ENCODE peak calls at places on chromosomes 2 and 18, in eight cellular contexts. One of them, this sample, is unnamed.

GRCh38 chr2:215664847-215665525 is 229.1 kb upstream of the FN1 start:
- DNase-seq in HCT116: peak; percentile 31
- DNase-seq in PC-3: peak; percentile 89
- DNase-seq in OCI-LY7: no peak
- DNase-seq in PC-9: peak; percentile 88
- DNase-seq in GM23338: no peak
- DNase-seq in hepatocyte: peak; percentile 44
- DNase-seq in GM23248: peak; percentile 96
- DNase-seq in this sample: no peak

GRCh38 chr2:2703127-2703526 is 372.1 kb upstream of the MYT1L start:
- DNase-seq in PC-9: no peak
- DNase-seq in hepatocyte: no peak
- DNase-seq in GM23248: no peak
- DNase-seq in OCI-LY7: no peak
- DNase-seq in GM23338: no peak
- DNase-seq in PC-3: no peak
- DNase-seq in HCT116: no peak
- DNase-seq in this sample: peak; percentile 58

GRCh38 chr2:5692561-5693287 is 540 bp downstream of the SOX11 start:
- DNase-seq in hepatocyte: peak; percentile 58
- DNase-seq in PC-9: no peak
- DNase-seq in PC-3: no peak
- DNase-seq in GM23248: peak; percentile 17
- DNase-seq in OCI-LY7: no peak
- DNase-seq in HCT116: no peak
- DNase-seq in GM23338: peak; percentile 54
- DNase-seq in this sample: no peak

GRCh38 chr2:186405847-186406246 is 80.2 kb upstream of the ZC3H15 start:
- DNase-seq in GM23338: no peak
- DNase-seq in hepatocyte: no peak
- DNase-seq in HCT116: no peak
- DNase-seq in PC-9: no peak
- DNase-seq in PC-3: no peak
- DNase-seq in GM23248: no peak
- DNase-seq in OCI-LY7: no peak
- DNase-seq in this sample: no peak

GRCh38 chr2:214247531-214247930 is 163.3 kb upstream of the VWC2L start:
- DNase-seq in OCI-LY7: no peak
- DNase-seq in PC-3: no peak
- DNase-seq in PC-9: no peak
- DNase-seq in GM23338: no peak
- DNase-seq in hepatocyte: no peak
- DNase-seq in GM23248: no peak
- DNase-seq in HCT116: no peak
- DNase-seq in this sample: no peak

GRCh38 chr2:14634885-14635871 is 2.7 kb downstream of the LRATD1 start:
- DNase-seq in GM23338: peak; percentile 81
- DNase-seq in hepatocyte: peak; percentile 75
- DNase-seq in PC-3: peak; percentile 82
- DNase-seq in GM23248: peak; percentile 79
- DNase-seq in HCT116: no peak
- DNase-seq in PC-9: peak; percentile 65
- DNase-seq in OCI-LY7: no peak
- DNase-seq in this sample: no peak

GRCh38 chr18:21474621-21475020 is 125.9 kb downstream of the ESCO1 start:
- DNase-seq in OCI-LY7: no peak
- DNase-seq in PC-3: no peak
- DNase-seq in hepatocyte: no peak
- DNase-seq in HCT116: no peak
- DNase-seq in GM23338: no peak
- DNase-seq in PC-9: no peak
- DNase-seq in GM23248: no peak
- DNase-seq in this sample: no peak

GRCh38 chr18:13547347-13547746 is 179.0 kb downstream of the FAM210A start:
- DNase-seq in GM23338: no peak
- DNase-seq in OCI-LY7: no peak
- DNase-seq in hepatocyte: no peak
- DNase-seq in HCT116: no peak
- DNase-seq in GM23248: no peak
- DNase-seq in PC-9: no peak
- DNase-seq in PC-3: no peak
- DNase-seq in this sample: no peak

GRCh38 chr2:240785424-240786335 is 34.3 kb downstream of the KIF1A start:
- DNase-seq in PC-9: no peak
- DNase-seq in hepatocyte: no peak
- DNase-seq in GM23248: no peak
- DNase-seq in GM23338: no peak
- DNase-seq in HCT116: no peak
- DNase-seq in OCI-LY7: no peak
- DNase-seq in PC-3: no peak
- DNase-seq in this sample: no peak

GRCh38 chr2:233261819-233262555 is 10.5 kb downstream of the ATG16L1 start:
- DNase-seq in PC-9: no peak
- DNase-seq in GM23248: no peak
- DNase-seq in HCT116: no peak
- DNase-seq in hepatocyte: no peak
- DNase-seq in GM23338: no peak
- DNase-seq in PC-3: no peak
- DNase-seq in OCI-LY7: no peak
- DNase-seq in this sample: no peak

GRCh38 chr2:207405150-207405549 is 124.6 kb upstream of the CREB1 start:
- DNase-seq in PC-9: no peak
- DNase-seq in GM23338: no peak
- DNase-seq in hepatocyte: no peak
- DNase-seq in HCT116: no peak
- DNase-seq in PC-3: no peak
- DNase-seq in GM23248: no peak
- DNase-seq in OCI-LY7: no peak
- DNase-seq in this sample: no peak

GRCh38 chr2:165572155-165572554 is 102.7 kb downstream of the CSRNP3 start:
- DNase-seq in hepatocyte: peak; percentile 4
- DNase-seq in GM23338: no peak
- DNase-seq in GM23248: no peak
- DNase-seq in PC-9: no peak
- DNase-seq in OCI-LY7: peak; percentile 58
- DNase-seq in PC-3: no peak
- DNase-seq in HCT116: no peak
- DNase-seq in this sample: peak; percentile 81

GRCh38 chr18:79792988-79793355 is 4.8 kb upstream of the KCNG2 start:
- DNase-seq in GM23338: no peak
- DNase-seq in hepatocyte: no peak
- DNase-seq in HCT116: no peak
- DNase-seq in OCI-LY7: no peak
- DNase-seq in PC-9: no peak
- DNase-seq in GM23248: no peak
- DNase-seq in PC-3: no peak
- DNase-seq in this sample: no peak

GRCh38 chr2:174336403-174337336 is 1.9 kb downstream of the SP9 start:
- DNase-seq in PC-9: no peak
- DNase-seq in hepatocyte: peak; percentile 71
- DNase-seq in PC-3: no peak
- DNase-seq in OCI-LY7: peak; percentile 46
- DNase-seq in HCT116: peak; percentile 48
- DNase-seq in GM23338: peak; percentile 75
- DNase-seq in GM23248: no peak
- DNase-seq in this sample: peak; percentile 71

GRCh38 chr2:143230506-143231256 is 101.5 kb downstream of the ARHGAP15 start:
- DNase-seq in PC-9: no peak
- DNase-seq in OCI-LY7: no peak
- DNase-seq in HCT116: no peak
- DNase-seq in GM23338: peak; percentile 22
- DNase-seq in PC-3: no peak
- DNase-seq in GM23248: no peak
- DNase-seq in hepatocyte: no peak
- DNase-seq in this sample: no peak

GRCh38 chr2:38446418-38446817 is 69.3 kb upstream of the ATL2 start:
- DNase-seq in GM23248: no peak
- DNase-seq in PC-3: no peak
- DNase-seq in HCT116: no peak
- DNase-seq in OCI-LY7: no peak
- DNase-seq in hepatocyte: no peak
- DNase-seq in PC-9: no peak
- DNase-seq in GM23338: peak; percentile 23
- DNase-seq in this sample: no peak

GRCh38 chr2:41836944-41837343 is 210.9 kb upstream of the PKDCC start:
- DNase-seq in PC-3: peak; percentile 64
- DNase-seq in OCI-LY7: peak; percentile 28
- DNase-seq in GM23338: peak; percentile 91
- DNase-seq in hepatocyte: peak; percentile 80
- DNase-seq in PC-9: no peak
- DNase-seq in GM23248: peak; percentile 73
- DNase-seq in HCT116: peak; percentile 7
- DNase-seq in this sample: peak; percentile 69

GRCh38 chr2:85175369-85176299 is 42.4 kb downstream of the TCF7L1 start:
- DNase-seq in GM23338: no peak
- DNase-seq in OCI-LY7: no peak
- DNase-seq in PC-9: no peak
- DNase-seq in PC-3: peak; percentile 89
- DNase-seq in GM23248: peak; percentile 70
- DNase-seq in hepatocyte: no peak
- DNase-seq in HCT116: no peak
- DNase-seq in this sample: no peak

GRCh38 chr2:229489016-229489415 is 217.9 kb upstream of the PID1 start:
- DNase-seq in OCI-LY7: no peak
- DNase-seq in hepatocyte: no peak
- DNase-seq in PC-9: peak; percentile 98
- DNase-seq in GM23338: no peak
- DNase-seq in GM23248: peak; percentile 32
- DNase-seq in HCT116: no peak
- DNase-seq in PC-3: peak; percentile 95
- DNase-seq in this sample: no peak

GRCh38 chr2:21910832-21911507 is 787.2 kb downstream of the TDRD15 start:
- DNase-seq in PC-9: no peak
- DNase-seq in HCT116: no peak
- DNase-seq in GM23248: no peak
- DNase-seq in GM23338: no peak
- DNase-seq in PC-3: no peak
- DNase-seq in hepatocyte: no peak
- DNase-seq in OCI-LY7: no peak
- DNase-seq in this sample: no peak
- H2AFZ ChIP-seq in PC-9: no peak overlapping the region
- H2AFZ ChIP-seq in HCT116: no peak overlapping the region
- H2AFZ ChIP-seq in GM23248: no peak overlapping the region
- H2AFZ ChIP-seq in GM23338: no peak overlapping the region
- H2AFZ ChIP-seq in PC-3: no peak overlapping the region
- H2AFZ ChIP-seq in hepatocyte: no peak overlapping the region
- H2AFZ ChIP-seq in OCI-LY7: no peak overlapping the region
- H2AFZ ChIP-seq in this sample: no peak overlapping the region

GRCh38 chr2:218030409-218031195 is 27.8 kb upstream of the TNS1 start:
- DNase-seq in OCI-LY7: no peak
- DNase-seq in HCT116: no peak
- DNase-seq in PC-3: no peak
- DNase-seq in GM23248: no peak
- DNase-seq in GM23338: no peak
- DNase-seq in hepatocyte: no peak
- DNase-seq in PC-9: no peak
- DNase-seq in this sample: no peak

GRCh38 chr2:218028189-218028495 is 25.3 kb upstream of the TNS1 start:
- DNase-seq in GM23338: no peak
- DNase-seq in OCI-LY7: no peak
- DNase-seq in PC-3: no peak
- DNase-seq in HCT116: no peak
- DNase-seq in hepatocyte: no peak
- DNase-seq in GM23248: no peak
- DNase-seq in PC-9: no peak
- DNase-seq in this sample: no peak

GRCh38 chr2:218028562-218029348 is 26.0 kb upstream of the TNS1 start:
- DNase-seq in PC-9: no peak
- DNase-seq in HCT116: no peak
- DNase-seq in PC-3: no peak
- DNase-seq in hepatocyte: no peak
- DNase-seq in OCI-LY7: no peak
- DNase-seq in GM23248: no peak
- DNase-seq in GM23338: no peak
- DNase-seq in this sample: no peak

GRCh38 chr2:218031261-218031660 is 28.5 kb upstream of the TNS1 start:
- DNase-seq in HCT116: no peak
- DNase-seq in PC-9: no peak
- DNase-seq in GM23248: no peak
- DNase-seq in PC-3: no peak
- DNase-seq in GM23338: no peak
- DNase-seq in hepatocyte: no peak
- DNase-seq in OCI-LY7: no peak
- DNase-seq in this sample: no peak

GRCh38 chr2:218029366-218030360 is 26.9 kb upstream of the TNS1 start:
- DNase-seq in OCI-LY7: no peak
- DNase-seq in hepatocyte: no peak
- DNase-seq in PC-9: no peak
- DNase-seq in GM23338: no peak
- DNase-seq in PC-3: no peak
- DNase-seq in GM23248: no peak
- DNase-seq in HCT116: no peak
- DNase-seq in this sample: no peak
- H3K27ac ChIP-seq in OCI-LY7: no peak overlapping the region
- H3K27ac ChIP-seq in hepatocyte: peak overlapping the region; percentile 33
- H3K27ac ChIP-seq in PC-9: no peak overlapping the region
- H3K27ac ChIP-seq in GM23338: no peak overlapping the region
- H3K27ac ChIP-seq in PC-3: no peak overlapping the region
- H3K27ac ChIP-seq in GM23248: no peak overlapping the region
- H3K27ac ChIP-seq in HCT116: no peak overlapping the region
- H3K27ac ChIP-seq in this sample: no peak overlapping the region

GRCh38 chr2:25339791-25340339 is 1.9 kb downstream of the DNMT3A start:
- DNase-seq in hepatocyte: peak; percentile 67
- DNase-seq in PC-9: no peak
- DNase-seq in GM23338: peak; percentile 72
- DNase-seq in HCT116: no peak
- DNase-seq in GM23248: no peak
- DNase-seq in PC-3: no peak
- DNase-seq in OCI-LY7: no peak
- DNase-seq in this sample: no peak
- H3K9me2 ChIP-seq in hepatocyte: no peaks in the 10 kb centered on the region
- H3K9me2 ChIP-seq in PC-9: no peaks in the 10 kb centered on the region
- H3K9me2 ChIP-seq in GM23338: no peaks in the 10 kb centered on the region
- H3K9me2 ChIP-seq in HCT116: no peaks in the 10 kb centered on the region
- H3K9me2 ChIP-seq in GM23248: no peaks in the 10 kb centered on the region
- H3K9me2 ChIP-seq in PC-3: no peaks in the 10 kb centered on the region
- H3K9me2 ChIP-seq in OCI-LY7: no peaks in the 10 kb centered on the region
- H3K9me2 ChIP-seq in this sample: no peaks in the 10 kb centered on the region

GRCh38 chr2:181185428-181185827 is 205.0 kb downstream of the UBE2E3 start:
- DNase-seq in GM23338: no peak
- DNase-seq in HCT116: no peak
- DNase-seq in OCI-LY7: no peak
- DNase-seq in PC-9: no peak
- DNase-seq in GM23248: no peak
- DNase-seq in PC-3: no peak
- DNase-seq in hepatocyte: no peak
- DNase-seq in this sample: no peak

GRCh38 chr2:181185948-181186347 is 205.5 kb downstream of the UBE2E3 start:
- DNase-seq in PC-9: no peak
- DNase-seq in HCT116: no peak
- DNase-seq in PC-3: peak; percentile 21
- DNase-seq in GM23338: no peak
- DNase-seq in hepatocyte: no peak
- DNase-seq in OCI-LY7: no peak
- DNase-seq in GM23248: peak; percentile 48
- DNase-seq in this sample: no peak

GRCh38 chr2:181178823-181179412 is 198.5 kb downstream of the UBE2E3 start:
- DNase-seq in OCI-LY7: peak; percentile 42
- DNase-seq in hepatocyte: no peak
- DNase-seq in HCT116: peak; percentile 27
- DNase-seq in GM23338: peak; percentile 57
- DNase-seq in GM23248: no peak
- DNase-seq in PC-3: peak; percentile 45
- DNase-seq in PC-9: no peak
- DNase-seq in this sample: peak; percentile 76

GRCh38 chr2:181188605-181189004 is 208.2 kb downstream of the UBE2E3 start:
- DNase-seq in PC-9: no peak
- DNase-seq in HCT116: no peak
- DNase-seq in hepatocyte: no peak
- DNase-seq in OCI-LY7: no peak
- DNase-seq in GM23338: no peak
- DNase-seq in GM23248: no peak
- DNase-seq in PC-3: no peak
- DNase-seq in this sample: no peak

GRCh38 chr2:181183878-181184553 is 203.6 kb downstream of the UBE2E3 start:
- DNase-seq in HCT116: no peak
- DNase-seq in PC-9: no peak
- DNase-seq in GM23248: peak; percentile 24
- DNase-seq in hepatocyte: no peak
- DNase-seq in PC-3: no peak
- DNase-seq in GM23338: no peak
- DNase-seq in OCI-LY7: peak; percentile 65
- DNase-seq in this sample: peak; percentile 86
- H2AFZ ChIP-seq in HCT116: no peak overlapping the region
- H2AFZ ChIP-seq in PC-9: no peak overlapping the region
- H2AFZ ChIP-seq in GM23248: no peak overlapping the region
- H2AFZ ChIP-seq in hepatocyte: no peak overlapping the region
- H2AFZ ChIP-seq in PC-3: no peak overlapping the region
- H2AFZ ChIP-seq in GM23338: peak overlapping the region; percentile 86
- H2AFZ ChIP-seq in OCI-LY7: peak overlapping the region; percentile 60
- H2AFZ ChIP-seq in this sample: peak overlapping the region; percentile 50

This sample was measured in Karpas-422.